ENCODE peak calls at places on chromosomes 4 and X, in five cellular contexts. I is H1, N is IMR-90, H is mesenchymal stem cell, Y is trophoblast cell. B is an unnamed sample.

GRCh38 chrX:154730271-154730883 is 20.5 kb downstream of the GAB3 start:
- DNase-seq in I (no peak), N (peak; percentile 77), H (peak; percentile 65), Y (no peak), B (no peak)

GRCh38 chr4:11632015-11632414 is 203.3 kb upstream of the HS3ST1 start:
- DNase-seq in I (no peak), N (no peak), H (no peak), Y (no peak), B (no peak)

GRCh38 chr4:121380448-121381147 is at the start of gene QRFPR:
- DNase-seq in I (peak; percentile 70), N (no peak), H (peak; percentile 9), Y (no peak), B (peak; percentile 29)

GRCh38 chrX:65741823-65742222 is 74.4 kb downstream of the MSN start:
- DNase-seq in I (no peak), N (no peak), H (no peak), Y (no peak), B (no peak)

GRCh38 chr4:85209161-85209560 is 242.7 kb upstream of the WDFY3 start:
- DNase-seq in I (no peak), N (no peak), H (no peak), Y (no peak), B (no peak)

GRCh38 chr4:165464338-165464737 is 85.5 kb downstream of the CPE start:
- DNase-seq in I (no peak), N (no peak), H (no peak), Y (no peak), B (no peak)

GRCh38 chr4:4670869-4671268 is 129.0 kb upstream of the STX18 start:
- DNase-seq in I (no peak), N (no peak), H (peak; percentile 33), Y (no peak), B (no peak)

GRCh38 chr4:105060628-105061027 is 86.0 kb upstream of the TET2 start:
- DNase-seq in I (no peak), N (peak; percentile 31), H (no peak), Y (no peak), B (no peak)

GRCh38 chr4:29277381-29277780 is 1442.8 kb upstream of the PCDH7 start:
- DNase-seq in I (no peak), N (peak; percentile 68), H (peak; percentile 17), Y (no peak), B (no peak)

GRCh38 chr4:182938213-182938645 is 21.0 kb upstream of the DCTD start:
- DNase-seq in I (peak; percentile 89), N (peak; percentile 56), H (peak; percentile 70), Y (peak; percentile 58), B (peak; percentile 38)

GRCh38 chr4:10237131-10237530 is 120.5 kb upstream of the WDR1 start:
- DNase-seq in I (no peak), N (no peak), H (no peak), Y (peak; percentile 6), B (no peak)

GRCh38 chr4:173040200-173040599 is 128.4 kb upstream of the GALNT7 start:
- DNase-seq in I (no peak), N (peak; percentile 4), H (peak; percentile 15), Y (no peak), B (no peak)

GRCh38 chrX:39816871-39817731 is 280.7 kb downstream of the BCOR start:
- DNase-seq in I (peak; percentile 50), N (peak; percentile 54), H (peak; percentile 71), Y (no peak), B (no peak)

GRCh38 chr4:167020410-167020809 is 213.9 kb downstream of the SPOCK3 start:
- DNase-seq in I (no peak), N (no peak), H (peak; percentile 18), Y (no peak), B (no peak)

GRCh38 chrX:35664838-35665237 is 133.3 kb upstream of the MAGEB16 start:
- DNase-seq in I (no peak), N (no peak), H (peak; percentile 12), Y (no peak), B (no peak)

GRCh38 chrX:22389544-22390243 is 117.0 kb downstream of the CBLL2 start:
- DNase-seq in I (no peak), N (peak; percentile 83), H (peak; percentile 67), Y (no peak), B (no peak)
- H3K14ac ChIP-seq in I (no peak overlapping the region), N (no peak overlapping the region), H (no peak overlapping the region), Y (no peak overlapping the region), B (no peak overlapping the region)

DNA sequence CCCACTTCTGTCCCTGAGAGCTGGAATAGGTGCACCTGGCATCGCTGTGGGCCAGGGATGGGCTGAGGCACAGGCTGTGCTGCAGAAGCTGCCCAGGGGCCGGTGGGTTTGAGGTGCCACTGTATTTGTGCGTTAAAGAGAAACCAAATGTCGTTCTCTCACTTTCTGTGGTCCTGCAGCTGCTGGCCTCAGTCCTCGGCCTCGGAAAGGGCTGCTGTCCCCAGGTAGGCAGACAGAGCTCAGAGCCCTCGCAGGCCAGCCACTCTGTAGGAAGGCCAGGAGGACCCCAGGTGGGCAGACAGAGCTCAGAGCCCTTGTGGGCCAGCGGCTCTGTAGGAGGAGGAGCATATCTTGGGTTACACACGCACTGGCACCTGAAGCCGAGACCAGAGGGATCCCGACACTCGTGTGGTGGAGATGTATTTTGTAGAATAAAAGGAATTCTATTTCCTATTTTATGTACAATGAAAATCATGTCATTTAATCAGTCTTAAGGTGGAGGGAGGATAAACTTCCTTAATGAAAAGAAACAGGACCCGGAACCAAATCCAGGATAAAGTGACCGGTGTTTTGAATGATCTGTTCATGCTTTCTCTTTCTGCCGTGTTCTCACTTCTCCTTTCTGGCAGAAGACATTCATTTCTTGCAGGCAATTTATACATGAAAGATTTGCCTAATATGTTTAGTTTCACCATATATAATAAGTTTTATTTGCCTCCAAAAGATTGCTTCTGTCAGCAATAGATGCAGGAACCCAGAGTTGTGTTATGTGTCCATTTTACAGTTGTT is 54.4 kb upstream of the HGFAC start:
- DNase-seq in I (peak; percentile 48), N (no peak), H (no peak), Y (no peak), B (no peak)
- H3K4me3 ChIP-seq in I (no peak overlapping the region), N (peak overlapping the region; percentile 8), H (peak overlapping the region; percentile 65), Y (no peak overlapping the region), B (no peak overlapping the region)

DNA sequence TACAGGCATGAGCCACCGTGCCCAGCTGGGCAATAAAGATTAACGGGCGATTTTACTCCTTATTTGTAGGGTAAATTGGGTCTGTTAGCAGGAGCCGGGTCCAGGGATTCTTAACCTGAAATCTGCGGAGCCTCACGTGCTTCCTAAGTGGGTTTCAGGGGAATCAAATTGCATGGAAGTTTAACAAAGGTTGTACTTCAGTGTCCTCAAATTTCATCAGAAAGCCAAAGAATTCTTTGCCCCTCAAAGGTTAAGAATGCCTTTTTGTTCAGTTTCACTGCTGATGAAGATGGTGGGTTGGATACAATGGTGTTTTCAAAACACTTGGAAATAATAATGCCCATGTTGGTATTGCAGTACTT is 67.9 kb downstream of the AFF1 start:
- DNase-seq in I (no peak), N (no peak), H (no peak), Y (no peak), B (peak; percentile 30)
- H3K14ac ChIP-seq in I (no peak overlapping the region), N (no peak overlapping the region), H (no peak overlapping the region), Y (no peak overlapping the region), B (no peak overlapping the region)

GRCh38 chrX:68839771-68840170 is 10.9 kb downstream of the EFNB1 start:
- DNase-seq in I (no peak), N (no peak), H (no peak), Y (no peak), B (no peak)
- H3K4me3 ChIP-seq in I (no peak overlapping the region), N (no peak overlapping the region), H (no peak overlapping the region), Y (no peak overlapping the region), B (no peak overlapping the region)